ENCODE peak calls at places on chromosomes 3 and 15, in seven cellular contexts. L is stimulated activated CD4-positive, alpha-beta T cell treated with anti-CD3 and anti-CD28 coated beads, Interleukin-4, amount 100 ng/mL, for 24 hours; A is testis; J is activated T-cell treated with anti-CD3 and anti-CD28 coated beads for 1 hour; Z is SK-N-MC; P is foreskin melanocyte; Q is activated CD8-positive, alpha-beta T cell treated with anti-CD3 and anti-CD28 coated beads, Interleukin-2, amount 10 ng/mL, durations not matched to agents 7 days and 5 days. V is an unnamed sample.

GRCh38 chr3:55402886-55403605 is 84.1 kb downstream of the WNT5A start:
- DNase-seq in Z (no peak), L (no peak), P (no peak), A (no peak), Q (no peak), J (no peak), V (no peak)

GRCh38 chr15:64014995-64015394 is 31.3 kb downstream of the DAPK2 start:
- DNase-seq in J (no peak), Q (no peak), L (no peak), Z (no peak), P (no peak), A (peak), V (no peak)

GRCh38 chr15:65376767-65377104 is 1.1 kb downstream of the IGDCC3 start:
- DNase-seq in L (no peak), Z (no peak), Q (no peak), J (no peak), A (no peak), P (no peak), V (no peak)

GRCh38 chr3:133506215-133506901 is 67.1 kb upstream of the CDV3 start:
- DNase-seq in Z (no peak), J (no peak), L (peak), P (peak), A (no peak), Q (peak), V (no peak)

GRCh38 chr15:39172380-39173281 is 408.2 kb upstream of the THBS1 start:
- DNase-seq in L (no peak), Z (no peak), P (peak), Q (no peak), A (peak), J (no peak), V (no peak)

GRCh38 chr3:177195242-177195940 is 1.9 kb downstream of the TBL1XR1 start:
- DNase-seq in Q (peak), A (peak), J (no peak), P (no peak), Z (no peak), L (peak), V (no peak)

GRCh38 chr3:195312714-195313113 is 41.8 kb upstream of the XXYLT1 start:
- DNase-seq in P (no peak), A (no peak), Q (no peak), Z (no peak), J (no peak), L (no peak), V (no peak)

GRCh38 chr15:90690585-90690984 is 26.6 kb upstream of the BLM start:
- DNase-seq in Q (no peak), Z (no peak), L (no peak), A (no peak), P (no peak), J (no peak), V (no peak)

GRCh38 chr3:15872807-15873206 is 75.0 kb upstream of the ANKRD28 start:
- DNase-seq in Q (no peak), L (no peak), A (no peak), P (no peak), Z (no peak), J (no peak), V (no peak)

GRCh38 chr15:63331456-63331855 is 50.2 kb downstream of the CA12 start:
- DNase-seq in P (no peak), J (no peak), L (no peak), Z (no peak), Q (no peak), A (no peak), V (no peak)

GRCh38 chr3:185439745-185440466 is 58.9 kb downstream of the TMEM41A start:
- DNase-seq in Z (no peak), Q (no peak), A (no peak), L (no peak), J (no peak), P (no peak), V (no peak)

GRCh38 chr3:131009698-131010097 is 16.9 kb downstream of the ASTE1 start:
- DNase-seq in A (no peak), L (no peak), J (no peak), P (no peak), Z (no peak), Q (no peak), V (no peak)

GRCh38 chr3:139941580-139941979 is 6.6 kb downstream of the CLSTN2 start:
- DNase-seq in Z (no peak), Q (no peak), L (no peak), J (no peak), P (no peak), A (no peak), V (no peak)

GRCh38 chr3:128338536-128339400 is 127.9 kb downstream of the DNAJB8 start:
- DNase-seq in J (no peak), Z (no peak), L (no peak), A (no peak), P (no peak), Q (no peak), V (no peak)

GRCh38 chr3:66270726-66271125 is 49.9 kb downstream of the SLC25A26 start:
- DNase-seq in Q (no peak), A (no peak), J (no peak), L (no peak), P (no peak), Z (no peak), V (no peak)

GRCh38 chr3:115760722-115761121 is 137.4 kb downstream of the GAP43 start:
- DNase-seq in Q (no peak), Z (no peak), A (no peak), J (no peak), L (no peak), P (no peak), V (no peak)

GRCh38 chr3:30770387-30770786 is 124.1 kb downstream of the GADL1 start:
- DNase-seq in L (no peak), Q (no peak), Z (no peak), A (peak), P (peak), J (no peak), V (no peak)

GRCh38 chr3:150142936-150143335 is 172.2 kb upstream of the PFN2 start:
- DNase-seq in Q (no peak), Z (no peak), A (no peak), L (no peak), P (no peak), J (no peak), V (no peak)

GRCh38 chr15:96340611-96341464 is 10.3 kb downstream of the NR2F2 start:
- DNase-seq in A (peak), Q (no peak), J (no peak), L (no peak), P (peak), Z (no peak), V (no peak)